ENCODE peak calls at places on chromosome 7, in five cellular contexts. S, F, B, V and O are unnamed samples.

GRCh38 chr7:20596653-20597052 is 18.8 kb upstream of the ABCB5 start:
- DNase-seq in B (no peak), F (no peak), V (no peak), S (no peak), O (no peak)

GRCh38 chr7:9091282-9091681 is 657.9 kb downstream of the NXPH1 start:
- DNase-seq in F (no peak), B (no peak), V (no peak), S (no peak), O (no peak)

GRCh38 chr7:41817386-41817785 is 114.5 kb upstream of the INHBA start:
- DNase-seq in S (peak), B (no peak), V (no peak), F (no peak), O (no peak)

GRCh38 chr7:92824901-92825480 is 11.4 kb downstream of the CDK6 start:
- DNase-seq in S (no peak), V (no peak), B (no peak), F (no peak), O (no peak)

GRCh38 chr7:73597978-73598782 is 19.8 kb upstream of the TBL2 start:
- DNase-seq in B (no peak), V (no peak), S (no peak), F (no peak), O (no peak)

GRCh38 chr7:93142127-93142526 is 6.1 kb downstream of the SAMD9L start:
- DNase-seq in V (no peak), S (no peak), F (no peak), B (no peak), O (no peak)

GRCh38 chr7:154372106-154372505 is 319.9 kb downstream of the DPP6 start:
- DNase-seq in F (no peak), B (no peak), S (no peak), V (no peak), O (no peak)

GRCh38 chr7:4216016-4216415 is 466.1 kb upstream of the FOXK1 start:
- DNase-seq in S (no peak), F (no peak), B (no peak), V (no peak), O (no peak)

GRCh38 chr7:37510043-37510634 is 61.5 kb upstream of the ELMO1 start:
- DNase-seq in V (peak), F (no peak), S (peak), B (peak), O (no peak)

GRCh38 chr7:55521543-55522267 is 50.6 kb downstream of the VOPP1 start:
- DNase-seq in V (no peak), B (peak), S (no peak), F (peak), O (no peak)

GRCh38 chr7:143416565-143417149 is 8.0 kb upstream of the EPHA1 start:
- DNase-seq in V (peak), S (peak), B (peak), F (no peak), O (no peak)

GRCh38 chr7:82131224-82131623 is 312.4 kb downstream of the CACNA2D1 start:
- DNase-seq in F (no peak), B (no peak), V (no peak), S (no peak), O (no peak)

GRCh38 chr7:151313857-151314256 is 27.8 kb upstream of the NUB1 start:
- DNase-seq in S (no peak), V (no peak), B (no peak), F (no peak), O (no peak)

GRCh38 chr7:156198277-156198676 is 386.0 kb upstream of the SHH start:
- DNase-seq in S (no peak), F (no peak), V (no peak), B (no peak), O (no peak)

GRCh38 chr7:105691029-105691691 is 109.9 kb upstream of the EFCAB10 start:
- DNase-seq in S (no peak), V (peak), F (peak), B (no peak), O (no peak)

GRCh38 chr7:159096736-159097581 is 47.7 kb downstream of the VIPR2 start:
- DNase-seq in F (peak), B (peak), V (no peak), S (no peak), O (peak)

GRCh38 chr7:137421389-137421788 is 77.9 kb upstream of the PTN start:
- DNase-seq in V (no peak), B (no peak), S (no peak), F (no peak), O (no peak)

GRCh38 chr7:151632750-151633515 is 113.2 kb upstream of the RHEB start:
- DNase-seq in F (peak), B (peak), S (peak), V (peak), O (no peak)

GRCh38 chr7:75993689-75994387 is 557 bp downstream of the TMEM120A start:
- DNase-seq in B (peak), F (peak), S (peak), V (peak), O (peak)

GRCh38 chr7:152989889-152990380 is 230.4 kb downstream of the ACTR3B start:
- DNase-seq in F (no peak), B (no peak), V (no peak), S (no peak), O (no peak)

GRCh38 chr7:44063547-44063893 is 1.8 kb downstream of the PGAM2 start:
- DNase-seq in S (no peak), B (no peak), F (peak), V (no peak), O (peak)

GRCh38 chr7:16839646-16840045 is 34.8 kb upstream of the AGR2 start:
- DNase-seq in V (no peak), F (no peak), B (no peak), S (no peak), O (no peak)

GRCh38 chr7:67552738-67553137 is 556.1 kb downstream of the TYW1 start:
- DNase-seq in F (no peak), B (no peak), V (no peak), S (no peak), O (no peak)

GRCh38 chr7:36303202-36304098 is 86.2 kb upstream of the ANLN start:
- DNase-seq in F (peak), B (peak), V (no peak), S (peak), O (peak)

GRCh38 chr7:156017916-156018700 is 205.8 kb upstream of the SHH start:
- DNase-seq in F (no peak), V (no peak), S (no peak), B (peak), O (no peak)

GRCh38 chr7:14095233-14095950 is 105.9 kb upstream of the ETV1 start:
- DNase-seq in F (no peak), B (no peak), V (no peak), S (no peak), O (no peak)

GRCh38 chr7:108063520-108063933 is 60.6 kb upstream of the LAMB1 start:
- DNase-seq in B (no peak), S (no peak), F (no peak), V (peak), O (no peak)

GRCh38 chr7:137983308-137984008 is 18.4 kb downstream of the CREB3L2 start:
- DNase-seq in S (no peak), B (no peak), V (no peak), F (no peak), O (no peak)

GRCh38 chr7:37452346-37452745 is 3.7 kb upstream of the ELMO1 start:
- DNase-seq in B (peak), S (no peak), V (no peak), F (no peak), O (no peak)

GRCh38 chr7:46145412-46145811 is 224.3 kb upstream of the IGFBP3 start:
- DNase-seq in V (no peak), B (peak), S (no peak), F (no peak), O (peak)